ENCODE peak calls at places on chromosome 16, in five cellular contexts. K is mammary epithelial cell; W is Peyer's patch; S is stimulated activated effector memory CD8-positive, alpha-beta T cell treated with anti-CD3 and anti-CD28 coated beads, Interleukin-12 subunit alpha, Interleukin-12 subunit beta, amount 100 ng/mL, for 72 hours; H is GF-D8. B is an unnamed sample.

GRCh38 chr16:88977028-88977844 is at the start of gene CBFA2T3:
- DNase-seq in W (peak), S (no peak), K (no peak), H (peak), B (peak)

GRCh38 chr16:9297437-9298113 is 206.1 kb downstream of the HAPSTR1 start:
- DNase-seq in S (no peak), W (no peak), H (no peak), K (no peak), B (no peak)

GRCh38 chr16:70478169-70478568 is 23.8 kb downstream of the FCSK start:
- DNase-seq in W (no peak), H (no peak), S (no peak), K (no peak), B (no peak)

GRCh38 chr16:19323596-19323995 is 38.1 kb downstream of the CLEC19A start:
- DNase-seq in S (no peak), H (no peak), W (no peak), K (no peak), B (no peak)

GRCh38 chr16:63945805-63946204 is 1176.1 kb downstream of the CDH11 start:
- DNase-seq in H (no peak), W (no peak), K (no peak), S (no peak), B (no peak)

GRCh38 chr16:50269769-50270509 is 3.6 kb downstream of the ADCY7 start:
- DNase-seq in K (no peak), H (no peak), W (no peak), S (no peak), B (peak)

GRCh38 chr16:12639044-12639443 is 164.6 kb downstream of the CPPED1 start:
- DNase-seq in S (no peak), K (peak), W (no peak), H (no peak), B (no peak)

GRCh38 chr16:3058173-3059030 is 7.0 kb upstream of the IL32 start:
- DNase-seq in S (no peak), W (peak), H (no peak), K (no peak), B (peak)

GRCh38 chr16:74868501-74868900 is 93.9 kb upstream of the FA2H start:
- DNase-seq in S (no peak), H (no peak), W (no peak), K (peak), B (no peak)

GRCh38 chr16:23729503-23730424 is 16.7 kb upstream of the ERN2 start:
- DNase-seq in K (peak), H (no peak), S (no peak), W (no peak), B (no peak)

GRCh38 chr16:66211651-66212050 is 154.8 kb upstream of the CDH5 start:
- DNase-seq in H (no peak), S (no peak), K (no peak), W (no peak), B (no peak)

GRCh38 chr16:84442416-84443145 is 61.9 kb downstream of the MEAK7 start:
- DNase-seq in H (no peak), W (no peak), S (no peak), K (no peak), B (no peak)

GRCh38 chr16:87963400-87963799 is 12.2 kb downstream of the BANP start:
- DNase-seq in S (peak), H (no peak), W (no peak), K (peak), B (no peak)

GRCh38 chr16:87582221-87582965 is 19.9 kb upstream of the JPH3 start:
- DNase-seq in H (no peak), S (no peak), W (no peak), K (no peak), B (peak)

GRCh38 chr16:16109453-16110110 is 113.7 kb downstream of the ABCC6 start:
- DNase-seq in K (no peak), W (no peak), H (no peak), S (no peak), B (no peak)

GRCh38 chr16:85293899-85294642 is 181.8 kb upstream of the CIBAR2 start:
- DNase-seq in S (no peak), W (no peak), H (no peak), K (no peak), B (no peak)

GRCh38 chr16:89094252-89094901 is 725 bp downstream of the ACSF3 start:
- DNase-seq in H (no peak), S (no peak), W (peak), K (peak), B (peak)

GRCh38 chr16:30155188-30155587 is 28.2 kb upstream of the CORO1A start:
- DNase-seq in H (no peak), K (no peak), W (no peak), S (no peak), B (no peak)

GRCh38 chr16:1213796-1214372 is 11.2 kb downstream of the TPSG1 start:
- DNase-seq in S (no peak), W (no peak), H (no peak), K (no peak), B (no peak)

GRCh38 chr16:914453-914852 is 56.3 kb downstream of the LMF1 start:
- DNase-seq in S (no peak), H (no peak), W (no peak), K (peak), B (no peak)

GRCh38 chr16:81738831-81739496 is 40.1 kb upstream of the PLCG2 start:
- DNase-seq in H (peak), W (peak), K (no peak), S (no peak), B (peak)

GRCh38 chr16:50644730-50645129 is 36.4 kb downstream of the SNX20 start:
- DNase-seq in W (peak), H (no peak), K (peak), S (no peak), B (no peak)

GRCh38 chr16:68844211-68844564 is 857 bp downstream of the TANGO6 start:
- DNase-seq in S (no peak), K (no peak), W (no peak), H (no peak), B (no peak)

GRCh38 chr16:58467915-58468314 is 32.0 kb upstream of the NDRG4 start:
- DNase-seq in H (no peak), S (no peak), W (no peak), K (no peak), B (no peak)

GRCh38 chr16:67396159-67396774 is 3.0 kb upstream of the TPPP3 start:
- DNase-seq in H (no peak), W (no peak), S (no peak), K (peak), B (peak)

GRCh38 chr16:67100569-67101300 is 9.0 kb upstream of the PHAF1 start:
- DNase-seq in H (no peak), K (no peak), S (no peak), W (no peak), B (no peak)